ENCODE peak calls at places on chromosomes 2 and 18, in five cellular contexts. H, I, L, A and T are unnamed samples.

GRCh38 chr2:233037078-233037477 is 4.6 kb downstream of the NEU2 start:
- DNase-seq in I (no peak), A (no peak), L (no peak), H (no peak), T (no peak)

GRCh38 chr2:237490805-237491194 is 3.7 kb downstream of the MLPH start:
- DNase-seq in H (no peak), L (no peak), A (no peak), I (no peak), T (no peak)

GRCh38 chr2:85770786-85771409 is 17.1 kb downstream of the ATOH8 start:
- DNase-seq in L (no peak), A (no peak), I (no peak), H (no peak), T (no peak)

GRCh38 chr18:57581301-57581934 is 5.1 kb downstream of the FECH start:
- DNase-seq in A (no peak), H (no peak), I (no peak), L (no peak), T (no peak)

GRCh38 chr18:24837065-24837464 is 376.6 kb downstream of the HRH4 start:
- DNase-seq in I (no peak), H (no peak), L (no peak), A (no peak), T (no peak)

GRCh38 chr2:12036640-12036983 is 290.2 kb downstream of the LPIN1 start:
- DNase-seq in L (no peak), A (no peak), I (peak; percentile 24), H (no peak), T (no peak)

GRCh38 chr18:48631851-48632250 is 93.0 kb downstream of the CTIF start:
- DNase-seq in L (no peak), A (no peak), H (no peak), I (no peak), T (no peak)

GRCh38 chr18:77000527-77000926 is 132.1 kb downstream of the MBP start:
- DNase-seq in I (peak; percentile 81), A (no peak), L (peak; percentile 64), H (peak; percentile 51), T (peak; percentile 56)

GRCh38 chr2:51812138-51812866 is 780.4 kb upstream of the NRXN1 start:
- DNase-seq in I (no peak), H (no peak), A (no peak), L (no peak), T (no peak)

GRCh38 chr2:183164111-183165015 is 40.1 kb downstream of the NUP35 start:
- DNase-seq in A (no peak), I (no peak), H (no peak), L (no peak), T (no peak)

GRCh38 chr18:76452357-76452756 is 42.7 kb downstream of the ZNF516 start:
- DNase-seq in I (peak; percentile 62), H (no peak), L (no peak), A (no peak), T (no peak)

GRCh38 chr2:20288941-20289340 is 61.7 kb downstream of the PUM2 start:
- DNase-seq in I (no peak), A (no peak), L (no peak), H (no peak), T (no peak)

GRCh38 chr2:47272031-47272864 is 117.1 kb upstream of the STPG4 start:
- DNase-seq in A (no peak), H (peak; percentile 48), L (peak; percentile 71), I (peak; percentile 51), T (peak; percentile 71)

GRCh38 chr2:242031481-242032019 is 162.0 kb downstream of the RTP5 start:
- DNase-seq in H (no peak), I (no peak), A (no peak), L (no peak), T (no peak)